ENCODE peak calls at places on chromosomes 16 and 17, in nine cellular contexts. F is H9, Z is sigmoid colon, A is gastrocnemius medialis, M is heart right ventricle, O is fibroblast of lung, V is DND-41, B is tibial artery, G is GM12878. I is an unnamed sample.

GRCh38 chr17:71942626-71943025 is 178.2 kb upstream of the SOX9 start:
- DNase-seq in A (no peak), Z (no peak), B (peak; percentile 29), G (no peak), M (no peak), O (no peak), F (no peak), V (no peak), I (no peak)

GRCh38 chr17:68355093-68355492 is 63.8 kb downstream of the ARSG start:
- DNase-seq in M (no peak), F (no peak), V (no peak), A (no peak), G (no peak), B (no peak), Z (no peak), O (peak; percentile 48), I (no peak)

GRCh38 chr17:15213381-15214087 is 51.6 kb downstream of the PMP22 start:
- DNase-seq in Z (no peak), B (no peak), G (no peak), V (no peak), F (no peak), O (peak; percentile 42), A (no peak), M (no peak), I (no peak)

GRCh38 chr17:60393840-60394529 is 2.1 kb upstream of the USP32 start:
- DNase-seq in Z (no peak), G (no peak), O (no peak), F (no peak), V (no peak), M (no peak), B (no peak), A (no peak), I (no peak)

GRCh38 chr16:69031877-69032301 is 73.6 kb upstream of the HAS3 start:
- DNase-seq in M (no peak), F (no peak), B (no peak), A (no peak), V (no peak), O (no peak), G (no peak), Z (no peak), I (no peak)

GRCh38 chr17:32755045-32755805 is 121.7 kb downstream of the MYO1D start:
- DNase-seq in F (no peak), M (no peak), Z (no peak), V (no peak), A (no peak), G (no peak), B (no peak), O (peak; percentile 86), I (no peak)

GRCh38 chr16:49463529-49463928 is 89.9 kb downstream of the C16orf78 start:
- DNase-seq in A (no peak), B (no peak), Z (peak; percentile 36), O (no peak), F (peak; percentile 26), V (peak; percentile 98), M (no peak), G (peak; percentile 72), I (peak; percentile 61)

GRCh38 chr17:16918443-16918842 is 53.5 kb downstream of the TNFRSF13B start:
- DNase-seq in F (no peak), Z (no peak), G (no peak), A (no peak), M (no peak), B (no peak), V (no peak), O (no peak), I (no peak)

GRCh38 chr17:21372256-21372954 is 3.8 kb upstream of the KCNJ12 start:
- DNase-seq in A (no peak), O (no peak), F (no peak), B (no peak), V (no peak), Z (no peak), G (no peak), M (no peak), I (no peak)

GRCh38 chr16:57474671-57475661 is 11.3 kb downstream of the DOK4 start:
- DNase-seq in M (no peak), Z (no peak), A (no peak), O (no peak), F (peak; percentile 24), B (no peak), V (no peak), G (no peak), I (no peak)

GRCh38 chr17:55830699-55831098 is 79.8 kb downstream of the PCTP start:
- DNase-seq in V (no peak), Z (no peak), G (no peak), O (no peak), A (no peak), B (no peak), F (no peak), M (no peak), I (no peak)

GRCh38 chr17:55830210-55830609 is 79.4 kb downstream of the PCTP start:
- DNase-seq in Z (no peak), O (no peak), V (no peak), F (no peak), A (no peak), M (no peak), G (no peak), B (no peak), I (no peak)

GRCh38 chr17:55820675-55821074 is 69.8 kb downstream of the PCTP start:
- DNase-seq in V (no peak), A (no peak), B (no peak), G (no peak), O (no peak), M (no peak), F (no peak), Z (no peak), I (no peak)

GRCh38 chr17:55825213-55825612 is 74.4 kb downstream of the PCTP start:
- DNase-seq in F (no peak), G (no peak), A (no peak), Z (no peak), B (no peak), M (no peak), O (no peak), V (no peak), I (no peak)
- TF ChIP-seq CTCF in F (peak; percentile 65), G (peak; percentile 29), A (peak; percentile 61), Z (no peak), B (no peak), M (peak; percentile 55), O (no peak), V (peak; percentile 65), I (no peak)

GRCh38 chr17:3957735-3958134 is 6.5 kb downstream of the ATP2A3 start:
- DNase-seq in V (no peak), M (no peak), A (no peak), F (no peak), Z (no peak), G (no peak), O (no peak), B (no peak), I (no peak)

GRCh38 chr17:3954921-3955320 is 9.3 kb downstream of the ATP2A3 start:
- DNase-seq in G (no peak), F (no peak), B (no peak), A (no peak), M (no peak), Z (no peak), O (no peak), V (no peak), I (no peak)

GRCh38 chr17:3955373-3955978 is 8.8 kb downstream of the ATP2A3 start:
- DNase-seq in A (no peak), O (no peak), F (no peak), B (no peak), V (no peak), M (no peak), G (no peak), Z (no peak), I (no peak)

GRCh38 chr17:3956983-3957382 is 7.3 kb downstream of the ATP2A3 start:
- DNase-seq in V (no peak), B (no peak), Z (no peak), O (no peak), A (no peak), F (no peak), M (no peak), G (no peak), I (no peak)

GRCh38 chr17:3956558-3956957 is 7.7 kb downstream of the ATP2A3 start:
- DNase-seq in B (no peak), V (no peak), M (no peak), F (no peak), O (no peak), Z (no peak), A (no peak), G (no peak), I (no peak)
- H3K27ac ChIP-seq in B (no peak overlapping the region), V (peak overlapping the region; percentile 56), M (no peak overlapping the region), F (no peak overlapping the region), O (no peak overlapping the region), Z (no peak overlapping the region), A (no peak overlapping the region), G (no peak overlapping the region), I (no peak overlapping the region)

GRCh38 chr17:18253187-18253884 is 5.2 kb downstream of the FLII start:
- DNase-seq in B (no peak), V (no peak), F (no peak), G (no peak), A (no peak), O (no peak), M (no peak), Z (no peak), I (no peak)
- H3K4me1 ChIP-seq in B (peaks cover 31% of the 10 kb centered on the region), V (peaks cover 18% of the 10 kb centered on the region), F (no peaks in the 10 kb centered on the region), G (peaks cover 3% of the 10 kb centered on the region), A (peaks cover 23% of the 10 kb centered on the region), O (peaks cover 6% of the 10 kb centered on the region), M (peaks cover 14% of the 10 kb centered on the region), Z (peaks cover 15% of the 10 kb centered on the region), I (peaks cover 20% of the 10 kb centered on the region)

DNA sequence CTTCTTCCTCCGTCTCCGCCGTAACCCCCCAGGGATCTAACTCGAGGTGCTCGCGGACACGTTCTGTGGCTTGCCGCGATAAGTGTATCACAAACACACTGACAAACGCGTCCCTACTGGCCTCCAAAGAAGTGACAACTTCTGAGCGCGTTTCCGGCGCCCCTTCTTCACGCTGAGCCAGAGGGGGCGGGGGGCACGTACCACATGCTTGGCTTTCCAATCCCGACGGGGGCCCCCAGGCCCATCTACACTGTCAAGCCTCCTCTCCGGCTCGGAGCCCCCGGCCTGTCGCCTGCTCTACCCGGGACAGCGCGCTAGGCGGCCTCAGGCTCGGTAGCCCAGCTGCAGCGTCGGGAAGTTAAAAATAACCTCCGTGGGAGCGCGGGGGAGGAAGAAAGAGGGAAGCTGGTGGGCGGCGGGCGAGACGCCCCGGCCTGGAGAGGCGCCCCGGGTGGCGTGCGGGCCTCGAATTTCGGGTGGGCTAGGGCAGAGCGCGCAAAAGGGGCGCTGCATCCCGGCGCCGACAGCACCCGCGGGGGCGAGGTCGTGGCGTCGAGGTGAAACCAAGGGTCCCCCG is 676 bp upstream of the SPHK1 start:
- DNase-seq in G (no peak), M (peak; percentile 65), A (peak; percentile 30), F (peak; percentile 74), O (no peak), B (no peak), V (peak; percentile 70), Z (no peak), I (no peak)
- TF ChIP-seq CTCF in G (peak; percentile 27), M (peak; percentile 50), A (peak; percentile 47), F (peak; percentile 25), O (no peak), B (peak; percentile 41), V (peak; percentile 39), Z (no peak), I (peak; percentile 37)

DNA sequence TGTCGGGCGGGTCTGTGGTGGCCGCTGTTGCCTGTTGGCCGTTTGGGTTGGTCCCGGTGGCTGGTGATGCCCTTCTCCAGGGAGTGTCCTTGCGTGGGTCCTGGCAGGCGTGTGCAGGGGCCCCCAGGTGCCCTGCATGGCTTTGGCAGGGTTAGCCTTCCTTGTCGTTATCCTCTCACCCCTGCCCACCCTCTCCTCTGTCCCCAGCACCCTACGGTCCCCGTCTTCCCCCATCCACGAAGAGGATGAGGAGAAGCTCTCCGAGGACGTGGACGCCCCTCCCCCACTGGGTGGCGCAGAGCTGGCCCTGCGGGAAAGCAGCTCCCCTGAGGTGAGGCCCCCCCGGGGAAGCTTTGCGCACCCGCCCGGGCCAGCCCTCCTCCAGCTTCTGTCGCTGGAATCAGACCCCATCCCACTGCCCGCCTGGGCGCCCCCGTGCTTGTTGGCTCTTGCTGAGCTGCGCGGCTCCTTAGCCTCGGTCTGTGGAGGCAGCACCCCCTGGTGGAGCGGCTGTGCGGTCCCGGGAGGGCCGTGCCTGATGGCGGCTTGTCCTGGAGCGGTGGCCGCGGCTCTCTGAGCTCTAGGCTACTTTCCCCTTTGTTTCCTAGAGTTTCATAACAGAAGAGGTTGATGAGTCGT is 10.6 kb upstream of the NUDT16L1 start:
- DNase-seq in Z (peak; percentile 77), M (peak; percentile 18), G (no peak), F (peak; percentile 87), B (no peak), A (peak; percentile 42), O (peak; percentile 37), V (peak; percentile 43), I (no peak)
- H3K27ac ChIP-seq in Z (peak overlapping the region; percentile 39), M (no peak overlapping the region), G (no peak overlapping the region), F (no peak overlapping the region), B (no peak overlapping the region), A (peak overlapping the region; percentile 73), O (no peak overlapping the region), V (no peak overlapping the region), I (no peak overlapping the region)